ENCODE peak calls at places on chromosomes 3 and 15, in six cellular contexts. B is HepG2, A is K562, O is GM12878, G is HCT116, V is H1. R is an unnamed sample.

GRCh38 chr3:175186511-175186910 is 327.4 kb downstream of the NAALADL2 start:
- DNase-seq in B (no peak), A (no peak), O (no peak), G (no peak), V (no peak), R (no peak)

GRCh38 chr3:45319231-45320085 is 68.9 kb upstream of the LARS2 start:
- DNase-seq in B (no peak), A (no peak), O (no peak), G (no peak), V (no peak), R (no peak)

GRCh38 chr3:9883676-9884554 is 3.9 kb upstream of the CIDEC start:
- DNase-seq in B (no peak), A (no peak), O (no peak), G (no peak), V (no peak), R (no peak)

GRCh38 chr3:28667646-28668376 is 319.2 kb upstream of the AZI2 start:
- DNase-seq in B (peak), A (peak), O (peak), G (peak), V (peak), R (peak)

GRCh38 chr3:190646996-190647395 is 133.1 kb downstream of the IL1RAP start:
- DNase-seq in B (no peak), A (no peak), O (no peak), G (no peak), V (no peak), R (no peak)

GRCh38 chr3:99856437-99857220 is 39.0 kb downstream of the CMSS1 start:
- DNase-seq in B (no peak), A (no peak), O (no peak), G (no peak), V (no peak), R (no peak)

GRCh38 chr3:160395297-160395696 is 3.7 kb downstream of the IFT80 start:
- DNase-seq in B (no peak), A (no peak), O (no peak), G (no peak), V (no peak), R (no peak)

GRCh38 chr3:81931852-81932251 is 170.4 kb upstream of the GBE1 start:
- DNase-seq in B (no peak), A (no peak), O (no peak), G (no peak), V (no peak), R (no peak)

GRCh38 chr15:85730001-85730820 is 64.5 kb downstream of the KLHL25 start:
- DNase-seq in B (peak), A (peak), O (no peak), G (peak), V (no peak), R (peak)

GRCh38 chr15:74387141-74387541 is 19.7 kb upstream of the CYP11A1 start:
- DNase-seq in B (no peak), A (peak), O (no peak), G (no peak), V (no peak), R (no peak)

GRCh38 chr3:144403040-144403457 is 431.4 kb downstream of the DIPK2A start:
- DNase-seq in B (no peak), A (no peak), O (no peak), G (no peak), V (no peak), R (no peak)

GRCh38 chr15:88590771-88591170 is 30.4 kb upstream of the AEN start:
- DNase-seq in B (no peak), A (no peak), O (no peak), G (no peak), V (no peak), R (no peak)

GRCh38 chr15:66424963-66425612 is 38.4 kb downstream of the MAP2K1 start:
- DNase-seq in B (no peak), A (no peak), O (no peak), G (no peak), V (no peak), R (no peak)

GRCh38 chr15:62323353-62323752 is 158.3 kb upstream of the C2CD4B start:
- DNase-seq in B (no peak), A (no peak), O (no peak), G (no peak), V (no peak), R (no peak)

GRCh38 chr3:11671648-11672100 is 28.0 kb upstream of the VGLL4 start:
- DNase-seq in B (no peak), A (no peak), O (peak), G (peak), V (no peak), R (no peak)

GRCh38 chr3:184783309-184783708 is 28.7 kb upstream of the VPS8 start:
- DNase-seq in B (no peak), A (no peak), O (no peak), G (no peak), V (no peak), R (no peak)

GRCh38 chr3:54206874-54207273 is 84.5 kb downstream of the CACNA2D3 start:
- DNase-seq in B (no peak), A (no peak), O (no peak), G (no peak), V (no peak), R (peak)

GRCh38 chr3:113454625-113455024 is 13.3 kb upstream of the CFAP44 start:
- DNase-seq in B (no peak), A (no peak), O (no peak), G (no peak), V (no peak), R (no peak)

GRCh38 chr15:36954486-36954885 is 145.9 kb downstream of the MEIS2 start:
- DNase-seq in B (no peak), A (no peak), O (no peak), G (no peak), V (no peak), R (no peak)

GRCh38 chr3:117814975-117815374 is 1105.4 kb downstream of the TUSC7 start:
- DNase-seq in B (no peak), A (no peak), O (no peak), G (no peak), V (no peak), R (no peak)

GRCh38 chr3:45642731-45643152 is 46.5 kb upstream of the SACM1L start:
- DNase-seq in B (no peak), A (no peak), O (no peak), G (no peak), V (no peak), R (no peak)

GRCh38 chr15:66720206-66721010 is 18.4 kb downstream of the SMAD6 start:
- DNase-seq in B (no peak), A (no peak), O (no peak), G (no peak), V (no peak), R (no peak)

GRCh38 chr15:57236561-57237281 is 139.6 kb upstream of the CGNL1 start:
- DNase-seq in B (no peak), A (no peak), O (no peak), G (no peak), V (no peak), R (no peak)

GRCh38 chr3:178002113-178002512 is 534.1 kb upstream of the KCNMB2 start:
- DNase-seq in B (no peak), A (no peak), O (no peak), G (no peak), V (no peak), R (no peak)

GRCh38 chr15:48975713-48976419 is 12.1 kb upstream of the SHC4 start:
- DNase-seq in B (peak), A (peak), O (no peak), G (peak), V (peak), R (peak)

GRCh38 chr15:43276563-43277200 is 10.0 kb upstream of the TGM5 start:
- DNase-seq in B (no peak), A (no peak), O (no peak), G (no peak), V (no peak), R (no peak)

GRCh38 chr3:29281265-29282228 is 676 bp downstream of the RBMS3 start:
- DNase-seq in B (no peak), A (no peak), O (peak), G (no peak), V (no peak), R (no peak)

GRCh38 chr3:62940763-62941632 is 65.8 kb upstream of the CADPS start:
- DNase-seq in B (no peak), A (no peak), O (no peak), G (no peak), V (no peak), R (no peak)

GRCh38 chr3:176767385-176767784 is 429.9 kb downstream of the TBL1XR1 start:
- DNase-seq in B (no peak), A (no peak), O (no peak), G (peak), V (no peak), R (peak)

GRCh38 chr15:41773332-41773728 is 954 bp upstream of the MAPKBP1 start:
- DNase-seq in B (no peak), A (no peak), O (no peak), G (no peak), V (no peak), R (no peak)

GRCh38 chr3:105327662-105328337 is 38.9 kb upstream of the ALCAM start:
- DNase-seq in B (no peak), A (no peak), O (no peak), G (no peak), V (no peak), R (no peak)

GRCh38 chr3:53342353-53342752 is 5.0 kb downstream of the DCP1A start:
- DNase-seq in B (no peak), A (no peak), O (no peak), G (no peak), V (no peak), R (no peak)

GRCh38 chr3:124409650-124410275 is 320.5 kb upstream of the UMPS start:
- DNase-seq in B (no peak), A (no peak), O (no peak), G (no peak), V (no peak), R (peak)

GRCh38 chr3:184133840-184134745 is 1.1 kb upstream of the EIF2B5 start:
- DNase-seq in B (peak), A (peak), O (no peak), G (peak), V (no peak), R (peak)

GRCh38 chr15:56234804-56235203 is 8.9 kb downstream of the RFX7 start:
- DNase-seq in B (no peak), A (no peak), O (no peak), G (no peak), V (no peak), R (no peak)

GRCh38 chr3:40407007-40407406 is 20.0 kb downstream of the ENTPD3 start:
- DNase-seq in B (no peak), A (no peak), O (no peak), G (no peak), V (no peak), R (no peak)

GRCh38 chr3:148757238-148757930 is 59.7 kb downstream of the AGTR1 start:
- DNase-seq in B (no peak), A (no peak), O (no peak), G (no peak), V (no peak), R (no peak)

GRCh38 chr3:192332386-192333291 is 394.7 kb downstream of the FGF12 start:
- DNase-seq in B (no peak), A (no peak), O (no peak), G (no peak), V (peak), R (no peak)

DNA sequence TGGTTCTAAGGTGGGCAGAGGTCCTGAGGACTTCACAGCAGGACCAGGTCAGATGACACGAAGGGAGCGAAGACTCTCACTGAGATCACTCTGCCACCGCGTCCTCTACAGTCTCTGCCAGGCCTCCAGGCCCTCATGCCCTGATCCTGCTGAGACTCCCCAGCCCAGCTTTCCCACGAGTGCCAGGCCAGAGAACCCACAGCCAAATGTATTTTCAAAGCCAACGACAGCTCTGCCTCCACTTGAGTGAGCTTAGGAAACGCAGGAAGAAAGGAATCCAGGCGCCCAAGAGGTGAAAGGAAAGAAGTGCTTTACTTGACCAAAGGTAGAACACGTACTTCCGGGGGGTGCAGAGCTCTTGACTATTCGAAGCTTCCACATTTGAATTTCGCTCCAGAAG is 275.0 kb downstream of the XXYLT1 start:
- DNase-seq in B (no peak), A (no peak), O (no peak), G (no peak), V (no peak), R (no peak)
- TF ChIP-seq JUND in B (no peak), A (no peak), O (no peak), G (no peak), V (no peak), R (no peak)

DNA sequence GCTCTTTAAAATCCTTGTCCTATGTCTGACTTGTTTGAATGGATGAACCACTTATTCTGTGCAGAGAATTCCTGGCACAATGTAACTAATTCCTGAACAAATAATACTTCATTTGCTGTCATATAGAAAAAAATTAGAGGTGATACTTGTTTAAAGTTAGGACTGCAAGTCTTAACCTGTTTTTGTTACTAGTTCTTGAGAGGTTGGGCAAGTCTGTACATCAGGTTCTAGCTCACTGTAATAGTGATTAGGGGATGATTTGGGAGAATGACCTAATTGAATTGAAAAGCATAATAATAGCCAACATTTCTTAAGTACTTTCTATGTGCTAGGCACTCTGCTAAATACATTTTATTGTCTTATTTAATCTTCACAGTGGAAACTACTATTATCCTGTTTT is 49.3 kb downstream of the GMPS start:
- DNase-seq in B (no peak), A (no peak), O (no peak), G (no peak), V (no peak), R (no peak)
- TF ChIP-seq JUND in B (no peak), A (no peak), O (no peak), G (no peak), V (no peak), R (no peak)

GRCh38 chr15:31477851-31478250 is 151.2 kb downstream of the KLF13 start:
- DNase-seq in B (no peak), A (no peak), O (no peak), G (no peak), V (no peak), R (no peak)
- TF ChIP-seq JUND in B (no peak), A (no peak), O (no peak), G (no peak), V (no peak), R (no peak)

GRCh38 chr15:38879909-38880471 is 315.4 kb upstream of the RASGRP1 start:
- DNase-seq in B (no peak), A (no peak), O (no peak), G (no peak), V (no peak), R (peak)
- TF ChIP-seq JUND in B (no peak), A (no peak), O (no peak), G (no peak), V (no peak), R (no peak)

R was measured in T47D.